ENCODE peak calls at places on chromosomes 16 and 17, in ten cellular contexts. H is transverse colon, U is spleen, Y is stomach, N is GM23338, P is Panc1, M is prostate gland, Q is HL-60, L is breast epithelium, T is HCT116. Z is an unnamed sample.

GRCh38 chr17:73482674-73483293 is 161.5 kb downstream of the SDK2 start:
- DNase-seq in H (no peak), U (peak), Y (no peak), N (no peak), P (no peak), M (no peak), Q (no peak), L (no peak), T (no peak), Z (no peak)

GRCh38 chr17:40124279-40125141 is 2.7 kb downstream of the MSL1 start:
- DNase-seq in H (no peak), U (no peak), Y (no peak), N (peak), P (no peak), M (no peak), Q (peak), L (no peak), T (no peak), Z (no peak)

GRCh38 chr16:75249441-75249840 is 2.0 kb downstream of the BCAR1 start:
- DNase-seq in H (no peak), U (no peak), Y (no peak), N (no peak), P (no peak), M (no peak), Q (no peak), L (no peak), T (no peak), Z (no peak)

GRCh38 chr17:33375086-33375485 is 82.0 kb upstream of the ASIC2 start:
- DNase-seq in H (no peak), U (no peak), Y (no peak), N (no peak), P (no peak), M (no peak), Q (no peak), L (no peak), T (no peak), Z (no peak)

GRCh38 chr17:77371117-77371887 is 230.5 kb downstream of the SEC14L1 start:
- DNase-seq in H (no peak), U (peak), Y (peak), N (no peak), P (no peak), M (no peak), Q (no peak), L (no peak), T (no peak), Z (no peak)

GRCh38 chr17:42743595-42744282 is 1.1 kb downstream of the EZH1 start:
- DNase-seq in H (no peak), U (peak), Y (no peak), N (peak), P (no peak), M (no peak), Q (no peak), L (no peak), T (no peak), Z (no peak)

GRCh38 chr16:66437391-66437945 is 10.4 kb downstream of the BEAN1 start:
- DNase-seq in H (no peak), U (no peak), Y (no peak), N (no peak), P (no peak), M (no peak), Q (no peak), L (no peak), T (no peak), Z (no peak)

GRCh38 chr16:10333321-10334032 is 52.4 kb upstream of the ATF7IP2 start:
- DNase-seq in H (peak), U (no peak), Y (no peak), N (no peak), P (no peak), M (no peak), Q (no peak), L (no peak), T (no peak), Z (no peak)

GRCh38 chr16:28167730-28168129 is 44.0 kb downstream of the XPO6 start:
- DNase-seq in H (no peak), U (no peak), Y (no peak), N (no peak), P (no peak), M (no peak), Q (no peak), L (no peak), T (no peak), Z (no peak)

GRCh38 chr16:74073471-74073870 is 223.1 kb upstream of the PSMD7 start:
- DNase-seq in H (no peak), U (no peak), Y (no peak), N (no peak), P (no peak), M (no peak), Q (no peak), L (no peak), T (no peak), Z (no peak)

GRCh38 chr17:40516581-40517285 is 15.3 kb upstream of the TNS4 start:
- DNase-seq in H (peak), U (peak), Y (no peak), N (no peak), P (no peak), M (no peak), Q (peak), L (no peak), T (peak), Z (no peak)

GRCh38 chr17:79979201-79979840 is 56.4 kb downstream of the TBC1D16 start:
- DNase-seq in H (no peak), U (no peak), Y (no peak), N (no peak), P (no peak), M (peak), Q (no peak), L (no peak), T (no peak), Z (no peak)

GRCh38 chr16:81923296-81923695 is 88.0 kb downstream of the SDR42E1 start:
- DNase-seq in H (no peak), U (no peak), Y (no peak), N (no peak), P (no peak), M (no peak), Q (no peak), L (no peak), T (no peak), Z (no peak)

GRCh38 chr17:78258323-78259229 is 27.1 kb downstream of the TMEM235 start:
- DNase-seq in H (no peak), U (peak), Y (peak), N (peak), P (no peak), M (no peak), Q (peak), L (no peak), T (no peak), Z (no peak)

GRCh38 chr17:2700491-2701141 is 10.9 kb downstream of the CLUH start:
- DNase-seq in H (no peak), U (peak), Y (no peak), N (no peak), P (no peak), M (no peak), Q (no peak), L (no peak), T (no peak), Z (no peak)

GRCh38 chr16:66695935-66696668 is 441 bp downstream of the CMTM4 start:
- DNase-seq in H (peak), U (peak), Y (peak), N (peak), P (no peak), M (peak), Q (no peak), L (peak), T (no peak), Z (no peak)

GRCh38 chr16:11705311-11705710 is 37.1 kb downstream of the SNN start:
- DNase-seq in H (no peak), U (no peak), Y (no peak), N (no peak), P (no peak), M (peak), Q (no peak), L (no peak), T (no peak), Z (no peak)

GRCh38 chr17:20009052-20009301 is 182 bp upstream of the SPECC1 start:
- DNase-seq in H (no peak), U (no peak), Y (no peak), N (peak), P (peak), M (no peak), Q (no peak), L (no peak), T (no peak), Z (no peak)

GRCh38 chr17:80777274-80777673 is 214.4 kb upstream of the CHMP6 start:
- DNase-seq in H (no peak), U (no peak), Y (no peak), N (peak), P (no peak), M (no peak), Q (no peak), L (no peak), T (no peak), Z (no peak)

DNA sequence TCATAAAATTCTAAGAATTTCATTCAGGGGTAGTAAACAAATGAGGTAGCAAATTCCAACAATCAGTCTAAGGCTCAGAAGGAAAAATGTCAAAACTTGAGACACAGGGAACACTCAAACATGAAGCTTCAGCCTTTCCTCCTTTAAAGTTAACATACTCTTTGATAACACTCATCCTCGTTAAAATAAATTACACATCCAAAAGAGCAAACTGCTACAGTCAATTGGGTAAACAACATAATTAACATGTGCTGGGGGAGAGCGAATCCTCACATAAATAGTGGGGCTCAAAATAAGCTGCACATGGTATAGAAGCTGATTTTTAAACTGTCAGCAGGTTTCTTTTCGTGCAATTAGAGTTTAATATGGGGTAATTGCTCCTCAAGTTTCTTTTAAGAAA is 12.9 kb downstream of the GRB2 start:
- DNase-seq in H (no peak), U (no peak), Y (no peak), N (no peak), P (no peak), M (no peak), Q (no peak), L (no peak), T (no peak), Z (no peak)
- H3K4me3 ChIP-seq in H (peak), U (peak), Y (no peak), N (peak), P (peak), M (no peak), Q (no peak), L (no peak), T (no peak), Z (peak)

GRCh38 chr16:53964145-53964544 is 260.2 kb downstream of the FTO start:
- DNase-seq in H (no peak), U (no peak), Y (no peak), N (no peak), P (no peak), M (no peak), Q (no peak), L (no peak), T (no peak), Z (no peak)

GRCh38 chr16:53960050-53960812 is 256.3 kb downstream of the FTO start:
- DNase-seq in H (no peak), U (no peak), Y (no peak), N (no peak), P (no peak), M (no peak), Q (no peak), L (no peak), T (no peak), Z (no peak)

GRCh38 chr16:53962041-53962440 is 258.1 kb downstream of the FTO start:
- DNase-seq in H (no peak), U (no peak), Y (no peak), N (no peak), P (no peak), M (no peak), Q (no peak), L (no peak), T (no peak), Z (no peak)

GRCh38 chr16:53958481-53958880 is 254.5 kb downstream of the FTO start:
- DNase-seq in H (no peak), U (no peak), Y (no peak), N (no peak), P (no peak), M (no peak), Q (no peak), L (no peak), T (no peak), Z (no peak)

GRCh38 chr16:53960954-53961616 is 257.1 kb downstream of the FTO start:
- DNase-seq in H (no peak), U (no peak), Y (no peak), N (no peak), P (no peak), M (peak), Q (no peak), L (no peak), T (no peak), Z (no peak)
- TF ChIP-seq POLR2AphosphoS5 in H (no peak), U (no peak), Y (no peak), N (no peak), P (no peak), M (peak), Q (no peak), L (no peak), T (no peak), Z (no peak)

GRCh38 chr16:3677994-3678393 is 23.5 kb downstream of the DNASE1 start:
- DNase-seq in H (no peak), U (no peak), Y (no peak), N (no peak), P (no peak), M (no peak), Q (no peak), L (no peak), T (no peak), Z (no peak)

GRCh38 chr16:3675601-3676130 is 21.2 kb downstream of the DNASE1 start:
- DNase-seq in H (no peak), U (no peak), Y (no peak), N (no peak), P (no peak), M (no peak), Q (no peak), L (no peak), T (no peak), Z (no peak)

DNA sequence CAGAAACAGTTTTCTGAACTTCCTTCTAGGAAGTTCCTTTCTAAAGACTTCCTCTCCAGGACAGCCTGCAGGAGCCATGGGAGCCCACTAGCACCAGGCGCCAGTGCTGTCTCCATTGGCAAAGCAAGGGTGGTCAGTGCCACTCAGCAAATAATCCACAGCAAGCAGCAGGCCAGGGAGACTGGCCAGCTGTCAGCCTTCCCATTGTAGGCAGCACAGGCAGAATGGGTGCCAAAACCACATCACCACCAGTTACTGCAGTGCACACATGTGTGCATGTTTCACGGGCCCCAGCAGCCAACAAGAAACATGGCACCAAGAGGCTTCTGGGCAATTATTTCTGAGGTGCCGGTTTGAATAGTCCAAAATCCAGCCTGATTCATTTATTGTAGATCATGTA is 26.7 kb downstream of the DNASE1 start:
- DNase-seq in H (no peak), U (no peak), Y (no peak), N (no peak), P (no peak), M (no peak), Q (no peak), L (no peak), T (no peak), Z (no peak)
- H3K4me3 ChIP-seq in H (no peak), U (no peak), Y (no peak), N (no peak), P (no peak), M (no peak), Q (no peak), L (no peak), T (no peak), Z (no peak)

DNA sequence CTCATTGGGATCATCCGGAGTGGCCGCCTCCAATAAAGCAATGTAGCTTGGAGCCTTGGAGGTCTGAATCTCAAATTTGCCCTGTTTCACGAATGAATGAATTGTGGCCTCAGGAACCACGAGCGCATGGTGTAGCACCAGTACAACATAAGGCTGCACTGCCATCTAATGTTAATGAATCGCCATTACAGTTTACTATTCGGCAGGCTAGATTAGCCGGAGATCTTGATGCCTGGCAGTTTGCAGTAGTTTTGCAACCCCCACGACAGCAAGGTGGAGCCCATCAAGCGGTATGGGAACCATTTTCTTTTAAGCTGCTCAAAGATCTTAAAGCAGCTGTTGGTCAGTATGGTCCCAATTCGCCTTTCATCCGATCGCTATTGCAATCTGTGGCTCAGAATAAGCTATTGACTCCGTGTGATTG is 18.8 kb downstream of the ALOX15B start:
- DNase-seq in H (no peak), U (peak), Y (peak), N (peak), P (peak), M (peak), Q (peak), L (no peak), T (peak), Z (no peak)
- TF ChIP-seq POLR2AphosphoS5 in H (no peak), U (no peak), Y (peak), N (no peak), P (no peak), M (peak), Q (no peak), L (no peak), T (no peak), Z (peak)

GRCh38 chr17:13994050-13994449 is 75.3 kb upstream of the COX10 start:
- DNase-seq in H (no peak), U (no peak), Y (no peak), N (no peak), P (no peak), M (no peak), Q (no peak), L (no peak), T (no peak), Z (no peak)

GRCh38 chr17:13993106-13993505 is 76.2 kb upstream of the COX10 start:
- DNase-seq in H (no peak), U (no peak), Y (no peak), N (no peak), P (no peak), M (no peak), Q (no peak), L (no peak), T (no peak), Z (no peak)

GRCh38 chr17:13996758-13997157 is 72.5 kb upstream of the COX10 start:
- DNase-seq in H (no peak), U (no peak), Y (no peak), N (no peak), P (no peak), M (no peak), Q (no peak), L (no peak), T (no peak), Z (no peak)

DNA sequence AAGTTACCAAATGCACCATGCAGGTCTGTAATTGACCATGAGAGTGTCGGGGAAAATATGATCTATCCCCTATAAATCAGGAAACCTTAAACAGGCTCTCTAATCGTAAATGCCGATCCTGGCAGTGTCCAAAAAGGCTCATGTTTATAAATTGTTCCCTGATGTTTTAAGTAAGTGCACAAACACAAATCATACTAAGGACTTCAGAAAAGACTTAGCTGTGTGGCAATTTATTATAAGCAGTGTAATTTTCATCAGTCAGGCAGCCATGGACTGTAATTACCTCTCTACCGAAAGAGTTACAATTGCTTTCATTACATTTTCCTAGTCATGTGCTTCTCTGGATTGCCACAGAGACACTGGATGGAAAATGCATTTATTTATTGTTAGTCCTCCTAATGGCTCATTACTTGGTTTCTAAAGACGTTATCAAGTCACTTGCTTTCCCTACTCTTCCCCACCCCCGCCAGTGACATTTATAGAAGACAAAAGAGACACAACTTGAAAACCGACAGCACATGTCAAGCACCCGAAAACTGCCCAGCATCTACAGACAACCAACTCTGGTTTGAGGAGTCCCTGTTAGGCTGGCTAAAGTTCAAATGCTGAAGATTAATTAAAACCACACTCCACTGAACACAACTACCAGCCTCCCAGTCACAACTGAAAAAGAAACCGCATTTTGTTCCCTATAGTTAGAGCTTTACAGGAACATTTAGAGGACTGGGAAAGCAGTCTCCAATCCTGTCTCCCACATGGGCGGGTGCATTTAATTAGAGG is 73.3 kb upstream of the COX10 start:
- DNase-seq in H (no peak), U (no peak), Y (no peak), N (no peak), P (no peak), M (no peak), Q (no peak), L (no peak), T (no peak), Z (no peak)
- H3K4me3 ChIP-seq in H (no peak), U (no peak), Y (no peak), N (no peak), P (no peak), M (no peak), Q (no peak), L (no peak), T (no peak), Z (no peak)

GRCh38 chr16:64356267-64356666 is 765.6 kb downstream of the CDH11 start:
- DNase-seq in H (no peak), U (no peak), Y (no peak), N (no peak), P (no peak), M (no peak), Q (no peak), L (no peak), T (no peak), Z (no peak)
- TF ChIP-seq POLR2AphosphoS5 in H (no peak), U (no peak), Y (no peak), N (no peak), P (no peak), M (no peak), Q (no peak), L (no peak), T (no peak), Z (no peak)

GRCh38 chr16:5884996-5885395 is 787.4 kb upstream of the EEF2KMT start:
- DNase-seq in H (no peak), U (no peak), Y (no peak), N (no peak), P (no peak), M (no peak), Q (no peak), L (no peak), T (no peak), Z (no peak)
- H3K4me3 ChIP-seq in H (no peak), U (no peak), Y (no peak), N (no peak), P (no peak), M (no peak), Q (no peak), L (no peak), T (no peak), Z (no peak)

GRCh38 chr16:85416267-85417109 is 196.6 kb upstream of the GSE1 start:
- DNase-seq in H (peak), U (peak), Y (peak), N (peak), P (no peak), M (no peak), Q (peak), L (no peak), T (peak), Z (no peak)
- TF ChIP-seq POLR2AphosphoS5 in H (no peak), U (peak), Y (no peak), N (no peak), P (no peak), M (peak), Q (peak), L (no peak), T (no peak), Z (peak)

GRCh38 chr17:47317119-47317518 is 6.6 kb upstream of the EFCAB13 start:
- DNase-seq in H (no peak), U (no peak), Y (no peak), N (no peak), P (no peak), M (no peak), Q (no peak), L (no peak), T (no peak), Z (peak)
- H3K4me3 ChIP-seq in H (no peak), U (no peak), Y (no peak), N (no peak), P (no peak), M (no peak), Q (no peak), L (no peak), T (no peak), Z (no peak)

GRCh38 chr17:82536220-82537201 is 17.0 kb downstream of the FOXK2 start:
- DNase-seq in H (no peak), U (no peak), Y (peak), N (no peak), P (no peak), M (peak), Q (no peak), L (no peak), T (no peak), Z (no peak)
- TF ChIP-seq POLR2AphosphoS5 in H (peak), U (no peak), Y (no peak), N (no peak), P (no peak), M (peak), Q (no peak), L (peak), T (no peak), Z (peak)

Z was measured in esophagus muscularis mucosa.